ENCODE peak calls at places on chromosomes 13 and 19, in seven cellular contexts. D, J, M, Q, V, R and E are unnamed samples.

GRCh38 chr19:47226426-47227346 is 4.3 kb downstream of the BBC3 start:
- DNase-seq in D (no peak), J (peak), M (peak), Q (peak), V (peak), R (peak), E (peak)

GRCh38 chr19:18798384-18799352 is 7.6 kb upstream of the COMP start:
- DNase-seq in D (no peak), J (no peak), M (no peak), Q (no peak), V (no peak), R (no peak), E (no peak)

GRCh38 chr13:98105929-98106336 is 37.0 kb upstream of the FARP1 start:
- DNase-seq in D (peak), J (no peak), M (peak), Q (no peak), V (no peak), R (peak), E (peak)

GRCh38 chr13:42992585-42993122 is 613 bp upstream of the EPSTI1 start:
- DNase-seq in D (no peak), J (no peak), M (no peak), Q (no peak), V (no peak), R (no peak), E (no peak)

GRCh38 chr19:54029930-54030490 is 33.7 kb downstream of the VSTM1 start:
- DNase-seq in D (peak), J (peak), M (peak), Q (peak), V (no peak), R (peak), E (peak)

GRCh38 chr19:16594681-16595091 is 22.5 kb upstream of the SLC35E1 start:
- DNase-seq in D (no peak), J (peak), M (no peak), Q (peak), V (no peak), R (no peak), E (no peak)

GRCh38 chr13:53017433-53017970 is 11.1 kb upstream of the OLFM4 start:
- DNase-seq in D (no peak), J (no peak), M (no peak), Q (no peak), V (no peak), R (no peak), E (no peak)

GRCh38 chr13:24709186-24709913 is 29.1 kb downstream of the ATP12A start:
- DNase-seq in D (no peak), J (peak), M (no peak), Q (peak), V (no peak), R (no peak), E (peak)

GRCh38 chr19:54395685-54396084 is 19.6 kb upstream of the TTYH1 start:
- DNase-seq in D (no peak), J (no peak), M (no peak), Q (no peak), V (no peak), R (no peak), E (no peak)

GRCh38 chr19:29665826-29666633 is 769 bp downstream of the PLEKHF1 start:
- DNase-seq in D (no peak), J (no peak), M (peak), Q (no peak), V (peak), R (peak), E (no peak)

GRCh38 chr13:113796211-113796875 is 37.3 kb downstream of the TMEM255B start:
- DNase-seq in D (no peak), J (no peak), M (no peak), Q (no peak), V (no peak), R (no peak), E (no peak)

GRCh38 chr13:42994878-42995277 is 2.8 kb upstream of the EPSTI1 start:
- DNase-seq in D (no peak), J (no peak), M (no peak), Q (no peak), V (no peak), R (no peak), E (no peak)

GRCh38 chr19:58407658-58408151 is 744 bp upstream of the ZNF584 start:
- DNase-seq in D (no peak), J (no peak), M (no peak), Q (no peak), V (no peak), R (no peak), E (no peak)